ENCODE peak calls at places on chromosomes 6 and 20, in ten cellular contexts. G is Caco-2; D is GM10248; O is AG10803; Z is A549; J is heart right ventricle; N is epithelial cell of esophagus; S is RPMI8226; A is activated T-cell treated with anti-CD3 and anti-CD28 coated beads, Interleukin-2, amount 50 U/mL, for 1 hour; C is SW480. X is an unnamed sample.

GRCh38 chr6:128482642-128483041 is 37.8 kb downstream of the PTPRK start:
- DNase-seq in D (no peak), G (no peak), N (no peak), A (no peak), Z (no peak), O (no peak), C (no peak), J (no peak), S (no peak), X (no peak)

GRCh38 chr6:20438462-20439070 is 36.9 kb downstream of the E2F3 start:
- DNase-seq in N (no peak), Z (no peak), G (no peak), C (no peak), O (no peak), J (no peak), D (no peak), A (no peak), S (no peak), X (no peak)

GRCh38 chr6:102402635-102403329 is 1009.3 kb downstream of the GRIK2 start:
- DNase-seq in Z (no peak), N (no peak), D (no peak), A (no peak), J (no peak), C (no peak), O (no peak), G (no peak), S (no peak), X (no peak)

GRCh38 chr20:38114353-38114791 is 50.7 kb downstream of the TGM2 start:
- DNase-seq in A (no peak), O (peak), N (peak), D (no peak), C (peak), J (no peak), G (no peak), S (no peak), Z (peak), X (no peak)

GRCh38 chr6:143601501-143601900 is 76.3 kb upstream of the PHACTR2 start:
- DNase-seq in C (no peak), S (no peak), G (no peak), O (peak), Z (no peak), D (no peak), A (no peak), J (no peak), N (no peak), X (no peak)

GRCh38 chr6:54115966-54116365 is 4.7 kb downstream of the MLIP start:
- DNase-seq in S (no peak), D (no peak), N (peak), O (no peak), G (no peak), A (no peak), J (no peak), C (no peak), Z (no peak), X (no peak)

GRCh38 chr20:31473331-31474096 is 1.4 kb downstream of the DEFB124 start:
- DNase-seq in J (no peak), O (no peak), G (no peak), N (no peak), A (no peak), S (no peak), Z (no peak), C (no peak), D (no peak), X (no peak)

GRCh38 chr6:42226251-42227143 is 8.8 kb upstream of the MRPS10 start:
- DNase-seq in D (no peak), A (no peak), Z (peak), S (no peak), G (peak), C (peak), J (no peak), O (peak), N (peak), X (no peak)

GRCh38 chr20:46333136-46333991 is 25.1 kb upstream of the CDH22 start:
- DNase-seq in Z (no peak), G (no peak), O (no peak), N (no peak), C (no peak), D (no peak), A (no peak), J (peak), S (peak), X (no peak)

GRCh38 chr20:11582073-11582472 is 335.6 kb upstream of the BTBD3 start:
- DNase-seq in C (no peak), S (no peak), J (no peak), A (no peak), N (no peak), G (no peak), D (no peak), O (peak), Z (no peak), X (no peak)

GRCh38 chr6:41462980-41463930 is 82.9 kb upstream of the FOXP4 start:
- DNase-seq in G (peak), D (peak), A (no peak), C (peak), S (peak), J (peak), O (peak), Z (peak), N (peak), X (peak)

GRCh38 chr6:129607581-129608186 is 102.3 kb downstream of the ARHGAP18 start:
- DNase-seq in J (no peak), N (no peak), D (no peak), O (peak), C (no peak), Z (no peak), S (no peak), G (no peak), A (no peak), X (no peak)

GRCh38 chr20:6051505-6051904 is 2.4 kb downstream of the LRRN4 start:
- DNase-seq in Z (no peak), C (peak), O (peak), D (no peak), A (no peak), N (peak), S (peak), G (no peak), J (no peak), X (no peak)

GRCh38 chr6:24391208-24391607 is 11.5 kb upstream of the MRS2 start:
- DNase-seq in N (no peak), G (no peak), D (no peak), Z (no peak), C (no peak), A (no peak), J (no peak), O (no peak), S (no peak), X (no peak)

GRCh38 chr6:136037885-136038460 is 186.5 kb downstream of the PDE7B start:
- DNase-seq in C (no peak), A (no peak), S (no peak), J (peak), G (no peak), Z (no peak), O (peak), N (peak), D (no peak), X (no peak)

GRCh38 chr20:7770046-7770445 is 170.2 kb downstream of the HAO1 start:
- DNase-seq in S (no peak), C (no peak), Z (no peak), G (no peak), D (no peak), J (no peak), A (no peak), O (no peak), N (no peak), X (no peak)

GRCh38 chr20:58381627-58382026 is 7.4 kb upstream of the VAPB start:
- DNase-seq in C (no peak), D (no peak), S (no peak), J (no peak), G (no peak), N (no peak), O (no peak), A (no peak), Z (no peak), X (no peak)

GRCh38 chr6:153702671-153703070 is 336.4 kb upstream of the OPRM1 start:
- DNase-seq in Z (no peak), A (no peak), O (no peak), G (no peak), S (no peak), C (no peak), N (no peak), D (no peak), J (no peak), X (no peak)

GRCh38 chr20:36929290-36929689 is 22.2 kb downstream of the SAMHD1 start:
- DNase-seq in G (no peak), A (no peak), S (no peak), N (peak), O (peak), Z (no peak), J (no peak), D (no peak), C (no peak), X (no peak)

GRCh38 chr6:163496205-163496604 is 81.7 kb downstream of the QKI start:
- DNase-seq in J (no peak), D (no peak), Z (no peak), S (no peak), N (no peak), C (no peak), A (no peak), G (no peak), O (no peak), X (no peak)

GRCh38 chr6:156780962-156781705 is 4.0 kb downstream of the ARID1B start:
- DNase-seq in N (no peak), O (no peak), C (no peak), J (no peak), A (no peak), D (no peak), Z (no peak), G (no peak), S (no peak), X (no peak)

GRCh38 chr20:24185801-24186200 is 197.2 kb upstream of the GGTLC1 start:
- DNase-seq in G (no peak), D (no peak), S (no peak), C (no peak), Z (no peak), N (no peak), J (no peak), O (no peak), A (no peak), X (no peak)

GRCh38 chr6:169312658-169313346 is 59.2 kb upstream of the THBS2 start:
- DNase-seq in D (no peak), O (peak), N (no peak), J (no peak), A (no peak), Z (no peak), G (no peak), C (no peak), S (no peak), X (no peak)

GRCh38 chr6:163263196-163263595 is 151.3 kb upstream of the QKI start:
- DNase-seq in S (peak), Z (no peak), O (no peak), A (no peak), D (no peak), J (peak), G (no peak), N (no peak), C (no peak), X (peak)

GRCh38 chr20:63903796-63904570 is 9.1 kb downstream of the DNAJC5 start:
- DNase-seq in Z (no peak), J (no peak), A (no peak), S (no peak), D (no peak), N (no peak), O (no peak), C (no peak), G (no peak), X (no peak)

GRCh38 chr6:4698901-4699659 is 77.1 kb upstream of the CDYL start:
- DNase-seq in D (no peak), A (no peak), Z (no peak), O (peak), G (no peak), S (no peak), J (no peak), C (no peak), N (no peak), X (no peak)

GRCh38 chr6:50143011-50143719 is 93.4 kb upstream of the DEFB112 start:
- DNase-seq in D (no peak), N (no peak), O (peak), G (no peak), J (no peak), S (no peak), Z (no peak), A (no peak), C (peak), X (no peak)

GRCh38 chr20:5841492-5841891 is 91.3 kb downstream of the SHLD1 start:
- DNase-seq in A (no peak), G (no peak), C (no peak), O (no peak), S (no peak), Z (no peak), D (no peak), N (no peak), J (no peak), X (no peak)

GRCh38 chr6:155201461-155202226 is 62.2 kb upstream of the CLDN20 start:
- DNase-seq in D (no peak), A (no peak), N (peak), G (peak), J (no peak), C (peak), S (no peak), Z (peak), O (peak), X (no peak)

GRCh38 chr6:136703331-136703846 is 88.9 kb downstream of the MAP3K5 start:
- DNase-seq in S (no peak), O (no peak), J (no peak), D (no peak), Z (no peak), A (no peak), C (no peak), N (no peak), G (no peak), X (peak)

GRCh38 chr20:52261792-52262191 is 70.2 kb upstream of the ZFP64 start:
- DNase-seq in N (no peak), S (no peak), O (no peak), D (no peak), Z (no peak), C (no peak), J (no peak), A (no peak), G (no peak), X (no peak)

GRCh38 chr6:148404456-148405022 is 61.9 kb downstream of the SASH1 start:
- DNase-seq in A (no peak), G (no peak), O (no peak), Z (no peak), C (no peak), S (no peak), J (no peak), D (no peak), N (no peak), X (no peak)